ENCODE peak calls at places on chromosomes 12 and 14, in four cellular contexts. T is pancreas, E is fibroblast of the conjunctiva, F is NCI-H2081. D is an unnamed sample.

GRCh38 chr12:103278329-103278728 is 217.4 kb downstream of the C12orf42 start:
- DNase-seq in F (no peak), E (no peak), T (no peak), D (no peak)

GRCh38 chr12:75350413-75350812 is 15.9 kb downstream of the GLIPR1L1 start:
- DNase-seq in E (no peak), T (no peak), F (no peak), D (no peak)

GRCh38 chr14:22847661-22848341 is 11.4 kb downstream of the MMP14 start:
- DNase-seq in T (no peak), E (no peak), F (no peak), D (no peak)

GRCh38 chr12:59164991-59165718 is 244.9 kb upstream of the LRIG3 start:
- DNase-seq in T (no peak), E (peak; percentile 28), F (peak; percentile 38), D (peak; percentile 61)

GRCh38 chr14:92635896-92636295 is 112.5 kb downstream of the LGMN start:
- DNase-seq in T (no peak), E (no peak), F (no peak), D (no peak)

GRCh38 chr12:102322254-102322653 is 124.6 kb upstream of the PMCH start:
- DNase-seq in E (no peak), F (no peak), T (no peak), D (no peak)

GRCh38 chr12:68823711-68824110 is 15.7 kb downstream of the MDM2 start:
- DNase-seq in T (no peak), F (no peak), E (no peak), D (no peak)

GRCh38 chr12:112870267-112870980 is 36.3 kb upstream of the OAS1 start:
- DNase-seq in T (no peak), F (no peak), E (no peak), D (no peak)

GRCh38 chr14:46820291-46820690 is 168.7 kb upstream of the RPL10L start:
- DNase-seq in T (no peak), F (no peak), E (no peak), D (no peak)

GRCh38 chr14:31492759-31493498 is 5.1 kb upstream of the GPR33 start:
- DNase-seq in E (no peak), F (no peak), T (no peak), D (no peak)

GRCh38 chr12:117037296-117038022 is 61.8 kb downstream of the TESC start:
- DNase-seq in T (no peak), F (no peak), E (no peak), D (no peak)

GRCh38 chr12:116465892-116466291 is 93.3 kb upstream of the MAP1LC3B2 start:
- DNase-seq in E (no peak), F (no peak), T (peak; percentile 68), D (no peak)

GRCh38 chr12:132955094-132955932 is 793 bp downstream of the ZNF605 start:
- DNase-seq in F (peak; percentile 30), T (peak; percentile 28), E (peak; percentile 57), D (peak; percentile 33)

GRCh38 chr12:91819132-91819447 is 326.6 kb downstream of the BTG1 start:
- DNase-seq in F (no peak), E (no peak), T (peak; percentile 45), D (no peak)

GRCh38 chr12:93237235-93237915 is 140.3 kb upstream of the NUDT4 start:
- DNase-seq in F (no peak), E (peak; percentile 66), T (no peak), D (no peak)

GRCh38 chr14:35406090-35406489 is 1.5 kb upstream of the NFKBIA start:
- DNase-seq in E (no peak), F (no peak), T (no peak), D (no peak)

GRCh38 chr12:10140001-10140400 is 10.0 kb upstream of the CLEC7A start:
- DNase-seq in E (peak; percentile 40), T (no peak), F (no peak), D (no peak)

GRCh38 chr12:96302706-96303310 is 97.4 kb downstream of the CDK17 start:
- DNase-seq in F (no peak), E (no peak), T (no peak), D (no peak)

GRCh38 chr14:35261774-35262173 is 30.4 kb upstream of the PSMA6 start:
- DNase-seq in F (no peak), E (no peak), T (no peak), D (no peak)

GRCh38 chr12:92551853-92552397 is 150.9 kb upstream of the PLEKHG7 start:
- DNase-seq in F (no peak), T (no peak), E (no peak), D (no peak)

GRCh38 chr12:114190971-114191370 is 215.0 kb downstream of the TBX5 start:
- DNase-seq in F (no peak), T (no peak), E (no peak), D (no peak)

GRCh38 chr12:75981773-75982564 is 49.6 kb downstream of the PHLDA1 start:
- DNase-seq in E (no peak), T (no peak), F (no peak), D (no peak)

GRCh38 chr14:90629471-90629870 is 186.8 kb downstream of the TTC7B start:
- DNase-seq in E (no peak), F (no peak), T (peak; percentile 55), D (no peak)

GRCh38 chr12:117872521-117873169 is 96.1 kb downstream of the KSR2 start:
- DNase-seq in T (no peak), E (no peak), F (no peak), D (no peak)

GRCh38 chr14:100438678-100439592 is 115.8 kb downstream of the SLC25A47 start:
- DNase-seq in T (peak; percentile 51), E (no peak), F (no peak), D (no peak)

GRCh38 chr12:88416786-88417185 is 163.5 kb downstream of the KITLG start:
- DNase-seq in F (no peak), T (no peak), E (no peak), D (peak; percentile 69)

GRCh38 chr12:30422844-30423243 is 272.8 kb downstream of the IPO8 start:
- DNase-seq in E (no peak), F (no peak), T (no peak), D (no peak)

GRCh38 chr12:127539499-127539898 is 727.5 kb upstream of the TMEM132C start:
- DNase-seq in F (no peak), T (no peak), E (no peak), D (no peak)

GRCh38 chr12:78037707-78038106 is 207.0 kb downstream of the NAV3 start:
- DNase-seq in E (no peak), F (no peak), T (no peak), D (no peak)